ENCODE peak calls at places on chromosomes 6 and 20, in six cellular contexts. One of them, this sample, is unnamed.

GRCh38 chr6:3240595-3240994 is 13.1 kb upstream of the TUBB2B start:
- DNase-seq in HS-5: no peak
- DNase-seq in NCI-H69: no peak
- DNase-seq in astrocyte of the cerebellum: no peak
- DNase-seq in substantia nigra: no peak
- DNase-seq in stimulated activated CD8-positive, alpha-beta memory T cell treated with anti-CD3 and anti-CD28 coated beads, Interleukin-7, amount 100 ng/mL, for 1 hour: no peak
- DNase-seq in this sample: no peak

GRCh38 chr20:30484009-30484748 is 773.3 kb upstream of the DEFB115 start:
- DNase-seq in HS-5: no peak
- DNase-seq in NCI-H69: no peak
- DNase-seq in astrocyte of the cerebellum: no peak
- DNase-seq in substantia nigra: no peak
- DNase-seq in stimulated activated CD8-positive, alpha-beta memory T cell treated with anti-CD3 and anti-CD28 coated beads, Interleukin-7, amount 100 ng/mL, for 1 hour: no peak
- DNase-seq in this sample: no peak

GRCh38 chr20:51497542-51498467 is 44.7 kb downstream of the NFATC2 start:
- DNase-seq in HS-5: no peak
- DNase-seq in NCI-H69: no peak
- DNase-seq in astrocyte of the cerebellum: no peak
- DNase-seq in substantia nigra: no peak
- DNase-seq in stimulated activated CD8-positive, alpha-beta memory T cell treated with anti-CD3 and anti-CD28 coated beads, Interleukin-7, amount 100 ng/mL, for 1 hour: no peak
- DNase-seq in this sample: no peak

GRCh38 chr6:125714431-125715090 is 34.9 kb upstream of the HEY2 start:
- DNase-seq in HS-5: no peak
- DNase-seq in NCI-H69: peak; percentile 95
- DNase-seq in astrocyte of the cerebellum: no peak
- DNase-seq in substantia nigra: no peak
- DNase-seq in stimulated activated CD8-positive, alpha-beta memory T cell treated with anti-CD3 and anti-CD28 coated beads, Interleukin-7, amount 100 ng/mL, for 1 hour: no peak
- DNase-seq in this sample: no peak

GRCh38 chr6:151339369-151339768 is 52.0 kb downstream of the ZBTB2 start:
- DNase-seq in HS-5: no peak
- DNase-seq in NCI-H69: peak; percentile 23
- DNase-seq in astrocyte of the cerebellum: no peak
- DNase-seq in substantia nigra: no peak
- DNase-seq in stimulated activated CD8-positive, alpha-beta memory T cell treated with anti-CD3 and anti-CD28 coated beads, Interleukin-7, amount 100 ng/mL, for 1 hour: no peak
- DNase-seq in this sample: no peak

GRCh38 chr20:44306927-44307326 is 4.1 kb downstream of the FITM2 start:
- DNase-seq in HS-5: no peak
- DNase-seq in NCI-H69: no peak
- DNase-seq in astrocyte of the cerebellum: no peak
- DNase-seq in substantia nigra: no peak
- DNase-seq in stimulated activated CD8-positive, alpha-beta memory T cell treated with anti-CD3 and anti-CD28 coated beads, Interleukin-7, amount 100 ng/mL, for 1 hour: no peak
- DNase-seq in this sample: no peak

GRCh38 chr20:30815577-30816181 is 441.8 kb upstream of the DEFB115 start:
- DNase-seq in HS-5: no peak
- DNase-seq in NCI-H69: no peak
- DNase-seq in astrocyte of the cerebellum: no peak
- DNase-seq in substantia nigra: no peak
- DNase-seq in stimulated activated CD8-positive, alpha-beta memory T cell treated with anti-CD3 and anti-CD28 coated beads, Interleukin-7, amount 100 ng/mL, for 1 hour: no peak
- DNase-seq in this sample: no peak

GRCh38 chr20:58640446-58640845 is 10.6 kb upstream of the STX16 start:
- DNase-seq in HS-5: no peak
- DNase-seq in NCI-H69: no peak
- DNase-seq in astrocyte of the cerebellum: peak; percentile 59
- DNase-seq in substantia nigra: no peak
- DNase-seq in stimulated activated CD8-positive, alpha-beta memory T cell treated with anti-CD3 and anti-CD28 coated beads, Interleukin-7, amount 100 ng/mL, for 1 hour: no peak
- DNase-seq in this sample: no peak

GRCh38 chr20:23350855-23351838 is 556 bp downstream of the NXT1 start:
- DNase-seq in HS-5: no peak
- DNase-seq in NCI-H69: peak; percentile 72
- DNase-seq in astrocyte of the cerebellum: no peak
- DNase-seq in substantia nigra: peak; percentile 76
- DNase-seq in stimulated activated CD8-positive, alpha-beta memory T cell treated with anti-CD3 and anti-CD28 coated beads, Interleukin-7, amount 100 ng/mL, for 1 hour: no peak
- DNase-seq in this sample: peak; percentile 81

GRCh38 chr20:45067558-45067957 is 33.4 kb downstream of the KCNS1 start:
- DNase-seq in HS-5: no peak
- DNase-seq in NCI-H69: no peak
- DNase-seq in astrocyte of the cerebellum: no peak
- DNase-seq in substantia nigra: no peak
- DNase-seq in stimulated activated CD8-positive, alpha-beta memory T cell treated with anti-CD3 and anti-CD28 coated beads, Interleukin-7, amount 100 ng/mL, for 1 hour: no peak
- DNase-seq in this sample: no peak

GRCh38 chr20:9576695-9577094 is 62.3 kb downstream of the LAMP5 start:
- DNase-seq in HS-5: no peak
- DNase-seq in NCI-H69: no peak
- DNase-seq in astrocyte of the cerebellum: no peak
- DNase-seq in substantia nigra: no peak
- DNase-seq in stimulated activated CD8-positive, alpha-beta memory T cell treated with anti-CD3 and anti-CD28 coated beads, Interleukin-7, amount 100 ng/mL, for 1 hour: no peak
- DNase-seq in this sample: no peak

GRCh38 chr20:45972500-45973183 is 639 bp upstream of the ZNF335 start:
- DNase-seq in HS-5: no peak
- DNase-seq in NCI-H69: no peak
- DNase-seq in astrocyte of the cerebellum: no peak
- DNase-seq in substantia nigra: no peak
- DNase-seq in stimulated activated CD8-positive, alpha-beta memory T cell treated with anti-CD3 and anti-CD28 coated beads, Interleukin-7, amount 100 ng/mL, for 1 hour: no peak
- DNase-seq in this sample: no peak

GRCh38 chr6:167044696-167045095 is 45.5 kb downstream of the CEP43 start:
- DNase-seq in HS-5: no peak
- DNase-seq in NCI-H69: no peak
- DNase-seq in astrocyte of the cerebellum: no peak
- DNase-seq in substantia nigra: no peak
- DNase-seq in stimulated activated CD8-positive, alpha-beta memory T cell treated with anti-CD3 and anti-CD28 coated beads, Interleukin-7, amount 100 ng/mL, for 1 hour: no peak
- DNase-seq in this sample: peak; percentile 7

GRCh38 chr6:56540950-56541600 is 101.6 kb downstream of the DST start:
- DNase-seq in HS-5: no peak
- DNase-seq in NCI-H69: peak; percentile 85
- DNase-seq in astrocyte of the cerebellum: no peak
- DNase-seq in substantia nigra: no peak
- DNase-seq in stimulated activated CD8-positive, alpha-beta memory T cell treated with anti-CD3 and anti-CD28 coated beads, Interleukin-7, amount 100 ng/mL, for 1 hour: no peak
- DNase-seq in this sample: no peak

GRCh38 chr20:56949318-56949717 is 317.1 kb downstream of the BMP7 start:
- DNase-seq in HS-5: no peak
- DNase-seq in NCI-H69: no peak
- DNase-seq in astrocyte of the cerebellum: no peak
- DNase-seq in substantia nigra: no peak
- DNase-seq in stimulated activated CD8-positive, alpha-beta memory T cell treated with anti-CD3 and anti-CD28 coated beads, Interleukin-7, amount 100 ng/mL, for 1 hour: no peak
- DNase-seq in this sample: peak; percentile 70

GRCh38 chr20:52379723-52380336 is 188.3 kb upstream of the ZFP64 start:
- DNase-seq in HS-5: peak; percentile 67
- DNase-seq in NCI-H69: peak; percentile 18
- DNase-seq in astrocyte of the cerebellum: no peak
- DNase-seq in substantia nigra: peak; percentile 2
- DNase-seq in stimulated activated CD8-positive, alpha-beta memory T cell treated with anti-CD3 and anti-CD28 coated beads, Interleukin-7, amount 100 ng/mL, for 1 hour: peak; percentile 9
- DNase-seq in this sample: peak; percentile 42

GRCh38 chr6:107441706-107442105 is 17.7 kb downstream of the PDSS2 start:
- DNase-seq in HS-5: no peak
- DNase-seq in NCI-H69: no peak
- DNase-seq in astrocyte of the cerebellum: no peak
- DNase-seq in substantia nigra: no peak
- DNase-seq in stimulated activated CD8-positive, alpha-beta memory T cell treated with anti-CD3 and anti-CD28 coated beads, Interleukin-7, amount 100 ng/mL, for 1 hour: no peak
- DNase-seq in this sample: no peak

GRCh38 chr6:124996411-124996810 is 34.2 kb downstream of the RNF217 start:
- DNase-seq in HS-5: no peak
- DNase-seq in NCI-H69: peak; percentile 18
- DNase-seq in astrocyte of the cerebellum: no peak
- DNase-seq in substantia nigra: no peak
- DNase-seq in stimulated activated CD8-positive, alpha-beta memory T cell treated with anti-CD3 and anti-CD28 coated beads, Interleukin-7, amount 100 ng/mL, for 1 hour: no peak
- DNase-seq in this sample: no peak

GRCh38 chr6:134585529-134585873 is 267.6 kb upstream of the SGK1 start:
- DNase-seq in HS-5: no peak
- DNase-seq in NCI-H69: peak; percentile 50
- DNase-seq in astrocyte of the cerebellum: no peak
- DNase-seq in substantia nigra: no peak
- DNase-seq in stimulated activated CD8-positive, alpha-beta memory T cell treated with anti-CD3 and anti-CD28 coated beads, Interleukin-7, amount 100 ng/mL, for 1 hour: no peak
- DNase-seq in this sample: peak; percentile 79

GRCh38 chr20:38145094-38146075 is 19.7 kb downstream of the TGM2 start:
- DNase-seq in HS-5: no peak
- DNase-seq in NCI-H69: no peak
- DNase-seq in astrocyte of the cerebellum: no peak
- DNase-seq in substantia nigra: no peak
- DNase-seq in stimulated activated CD8-positive, alpha-beta memory T cell treated with anti-CD3 and anti-CD28 coated beads, Interleukin-7, amount 100 ng/mL, for 1 hour: no peak
- DNase-seq in this sample: no peak

GRCh38 chr6:53282234-53282633 is 66.5 kb downstream of the ELOVL5 start:
- DNase-seq in HS-5: no peak
- DNase-seq in NCI-H69: peak; percentile 42
- DNase-seq in astrocyte of the cerebellum: no peak
- DNase-seq in substantia nigra: no peak
- DNase-seq in stimulated activated CD8-positive, alpha-beta memory T cell treated with anti-CD3 and anti-CD28 coated beads, Interleukin-7, amount 100 ng/mL, for 1 hour: no peak
- DNase-seq in this sample: peak; percentile 48

GRCh38 chr6:45830441-45831139 is 185.1 kb downstream of the CLIC5 start:
- DNase-seq in HS-5: no peak
- DNase-seq in NCI-H69: no peak
- DNase-seq in astrocyte of the cerebellum: no peak
- DNase-seq in substantia nigra: no peak
- DNase-seq in stimulated activated CD8-positive, alpha-beta memory T cell treated with anti-CD3 and anti-CD28 coated beads, Interleukin-7, amount 100 ng/mL, for 1 hour: no peak
- DNase-seq in this sample: no peak

GRCh38 chr20:50689864-50690263 is 1.5 kb downstream of the RIPOR3 start:
- DNase-seq in HS-5: no peak
- DNase-seq in NCI-H69: no peak
- DNase-seq in astrocyte of the cerebellum: no peak
- DNase-seq in substantia nigra: no peak
- DNase-seq in stimulated activated CD8-positive, alpha-beta memory T cell treated with anti-CD3 and anti-CD28 coated beads, Interleukin-7, amount 100 ng/mL, for 1 hour: no peak
- DNase-seq in this sample: no peak

GRCh38 chr20:1286267-1287036 is 20.4 kb downstream of the SNPH start:
- DNase-seq in HS-5: no peak
- DNase-seq in NCI-H69: peak; percentile 12
- DNase-seq in astrocyte of the cerebellum: no peak
- DNase-seq in substantia nigra: no peak
- DNase-seq in stimulated activated CD8-positive, alpha-beta memory T cell treated with anti-CD3 and anti-CD28 coated beads, Interleukin-7, amount 100 ng/mL, for 1 hour: no peak
- DNase-seq in this sample: no peak

GRCh38 chr6:151731313-151731712 is 76.2 kb upstream of the ESR1 start:
- DNase-seq in HS-5: no peak
- DNase-seq in NCI-H69: no peak
- DNase-seq in astrocyte of the cerebellum: no peak
- DNase-seq in substantia nigra: no peak
- DNase-seq in stimulated activated CD8-positive, alpha-beta memory T cell treated with anti-CD3 and anti-CD28 coated beads, Interleukin-7, amount 100 ng/mL, for 1 hour: no peak
- DNase-seq in this sample: no peak

This sample was measured in mesendoderm.